ENCODE peak calls at places on chromosomes 16 and 17, in four cellular contexts. O, N, W and Z are unnamed samples.

GRCh38 chr17:40341808-40342574 is 22.5 kb downstream of the GJD3 start:
- DNase-seq in O (peak; percentile 51), N (no peak), W (peak; percentile 46), Z (peak; percentile 65)

GRCh38 chr16:73142995-73143394 is 95.1 kb upstream of the ZFHX3 start:
- DNase-seq in O (no peak), N (no peak), W (no peak), Z (no peak)

GRCh38 chr17:50931003-50931878 is 65.1 kb upstream of the TOB1 start:
- DNase-seq in O (peak; percentile 56), N (no peak), W (peak; percentile 40), Z (peak; percentile 94)

GRCh38 chr16:68469728-68470460 is 21.6 kb upstream of the SMPD3 start:
- DNase-seq in O (no peak), N (no peak), W (no peak), Z (peak; percentile 63)

GRCh38 chr16:50841081-50841886 is 99.4 kb downstream of the CYLD start:
- DNase-seq in O (peak; percentile 53), N (no peak), W (peak; percentile 25), Z (peak; percentile 94)

GRCh38 chr17:12918132-12918531 is 99.7 kb downstream of the ELAC2 start:
- DNase-seq in O (no peak), N (no peak), W (no peak), Z (no peak)

GRCh38 chr16:28974007-28974436 is 556 bp upstream of the SPNS1 start:
- DNase-seq in O (peak; percentile 62), N (no peak), W (no peak), Z (peak; percentile 62)

GRCh38 chr17:80844418-80844990 is 147.1 kb upstream of the CHMP6 start:
- DNase-seq in O (no peak), N (no peak), W (no peak), Z (no peak)

GRCh38 chr16:87177627-87178026 is 139.6 kb downstream of the C16orf95 start:
- DNase-seq in O (no peak), N (no peak), W (no peak), Z (no peak)

GRCh38 chr17:74798239-74798707 is 22.1 kb upstream of the NAT9 start:
- DNase-seq in O (no peak), N (no peak), W (no peak), Z (no peak)

GRCh38 chr16:27177031-27177774 is 26.1 kb upstream of the KDM8 start:
- DNase-seq in O (peak; percentile 38), N (no peak), W (no peak), Z (no peak)

GRCh38 chr17:17105976-17106375 is 63.7 kb downstream of the MPRIP start:
- DNase-seq in O (no peak), N (no peak), W (no peak), Z (no peak)

GRCh38 chr16:27230562-27230991 is 27.3 kb downstream of the KDM8 start:
- DNase-seq in O (peak; percentile 77), N (peak; percentile 44), W (peak; percentile 83), Z (no peak)

GRCh38 chr16:4660454-4661007 is 32.8 kb upstream of the NUDT16L1 start:
- DNase-seq in O (peak; percentile 85), N (peak; percentile 44), W (peak; percentile 50), Z (no peak)

GRCh38 chr16:11218324-11218962 is 37.6 kb downstream of the SOCS1 start:
- DNase-seq in O (no peak), N (no peak), W (no peak), Z (peak; percentile 67)

GRCh38 chr17:35089846-35090193 is 26.3 kb upstream of the RFFL start:
- DNase-seq in O (peak; percentile 60), N (no peak), W (peak; percentile 10), Z (peak; percentile 76)

GRCh38 chr17:30095507-30096244 is 20.9 kb upstream of the NSRP1 start:
- DNase-seq in O (no peak), N (no peak), W (no peak), Z (peak; percentile 80)

GRCh38 chr17:28599311-28600184 is 723 bp upstream of the SPAG5 start:
- DNase-seq in O (peak; percentile 68), N (peak; percentile 25), W (peak; percentile 63), Z (peak; percentile 94)

GRCh38 chr16:88792078-88792550 is 7.1 kb upstream of the PIEZO1 start:
- DNase-seq in O (no peak), N (no peak), W (no peak), Z (no peak)

GRCh38 chr17:21263351-21263750 is 10.1 kb upstream of the NATD1 start:
- DNase-seq in O (no peak), N (no peak), W (no peak), Z (no peak)

GRCh38 chr16:14486520-14487303 is 143.3 kb downstream of the PARN start:
- DNase-seq in O (no peak), N (no peak), W (no peak), Z (peak; percentile 92)

GRCh38 chr16:23027386-23027785 is 121.9 kb downstream of the USP31 start:
- DNase-seq in O (no peak), N (no peak), W (no peak), Z (no peak)

GRCh38 chr17:19978206-19978802 is 676 bp upstream of the AKAP10 start:
- DNase-seq in O (peak; percentile 38), N (no peak), W (peak; percentile 13), Z (peak; percentile 86)

GRCh38 chr17:48997103-48997826 is at the start of gene IGF2BP1:
- DNase-seq in O (peak; percentile 28), N (no peak), W (no peak), Z (peak; percentile 81)

GRCh38 chr16:15523092-15523541 is 88.7 kb downstream of the BMERB1 start:
- DNase-seq in O (no peak), N (no peak), W (no peak), Z (peak; percentile 60)

GRCh38 chr17:15744091-15744676 is 12.1 kb downstream of the TBC1D26 start:
- DNase-seq in O (no peak), N (no peak), W (no peak), Z (no peak)

GRCh38 chr16:1846416-1846815 is 19.4 kb downstream of the FAHD1 start:
- DNase-seq in O (no peak), N (no peak), W (no peak), Z (no peak)

GRCh38 chr17:44972953-44973352 is 4.8 kb upstream of the C1QL1 start:
- DNase-seq in O (no peak), N (no peak), W (no peak), Z (no peak)

GRCh38 chr16:72021043-72021442 is 12.5 kb downstream of the DHODH start:
- DNase-seq in O (no peak), N (no peak), W (no peak), Z (no peak)

GRCh38 chr16:30049871-30050270 is 15.7 kb upstream of the ALDOA start:
- DNase-seq in O (no peak), N (no peak), W (no peak), Z (no peak)